ENCODE peak calls at places on chromosomes 13 and 19, in ten cellular contexts. A is fibroblast of mammary gland, S is cardiac muscle cell, M is AG10803, R is fibroblast of lung, H is lung, D is fibroblast of the aortic adventitia, L is mucosa of descending colon, G is dorsolateral prefrontal cortex, K is cardiac fibroblast. I is an unnamed sample.

GRCh38 chr13:109412232-109412935 is 374.0 kb downstream of the IRS2 start:
- DNase-seq in A (no peak), S (peak; percentile 91), M (peak; percentile 35), R (peak; percentile 36), H (no peak), D (no peak), L (peak; percentile 35), G (peak; percentile 44), K (peak; percentile 65), I (peak; percentile 82)

GRCh38 chr13:108594153-108594552 is 35.3 kb upstream of the MYO16 start:
- DNase-seq in A (no peak), S (no peak), M (no peak), R (no peak), H (no peak), D (no peak), L (no peak), G (no peak), K (no peak), I (no peak)

GRCh38 chr13:40149611-40150283 is 494.3 kb downstream of the COG6 start:
- DNase-seq in A (peak; percentile 95), S (no peak), M (peak; percentile 69), R (peak; percentile 90), H (no peak), D (peak; percentile 89), L (peak; percentile 13), G (no peak), K (peak; percentile 95), I (peak; percentile 93)

GRCh38 chr13:110300090-110300815 is 6.7 kb downstream of the COL4A1 start:
- DNase-seq in A (peak; percentile 55), S (no peak), M (no peak), R (peak; percentile 67), H (no peak), D (peak; percentile 17), L (no peak), G (no peak), K (no peak), I (peak; percentile 63)

GRCh38 chr19:3985643-3986259 is 488 bp upstream of the EEF2 start:
- DNase-seq in A (no peak), S (no peak), M (no peak), R (no peak), H (no peak), D (no peak), L (no peak), G (no peak), K (no peak), I (no peak)

GRCh38 chr19:33375760-33376159 is 2.3 kb downstream of the CEBPG start:
- DNase-seq in A (peak; percentile 85), S (no peak), M (peak; percentile 40), R (no peak), H (no peak), D (peak; percentile 64), L (no peak), G (no peak), K (peak; percentile 43), I (peak; percentile 84)

GRCh38 chr13:38686635-38687245 is at the start of gene FREM2:
- DNase-seq in A (no peak), S (peak; percentile 96), M (no peak), R (peak; percentile 30), H (peak; percentile 80), D (no peak), L (peak; percentile 55), G (no peak), K (no peak), I (peak; percentile 8)

GRCh38 chr13:19927117-19927734 is 31.3 kb upstream of the ZMYM2 start:
- DNase-seq in A (peak; percentile 57), S (no peak), M (peak; percentile 32), R (peak; percentile 55), H (no peak), D (peak; percentile 48), L (no peak), G (no peak), K (peak; percentile 15), I (peak; percentile 48)

GRCh38 chr13:99360696-99361095 is 53.5 kb upstream of the GPR183 start:
- DNase-seq in A (no peak), S (no peak), M (no peak), R (no peak), H (peak; percentile 7), D (no peak), L (no peak), G (no peak), K (no peak), I (no peak)

GRCh38 chr13:113848431-113849260 is 15.2 kb downstream of the GAS6 start:
- DNase-seq in A (no peak), S (no peak), M (no peak), R (no peak), H (no peak), D (no peak), L (peak; percentile 78), G (no peak), K (no peak), I (no peak)

GRCh38 chr13:106152047-106152446 is 383.4 kb downstream of the EFNB2 start:
- DNase-seq in A (no peak), S (no peak), M (no peak), R (no peak), H (no peak), D (no peak), L (peak; percentile 69), G (no peak), K (no peak), I (no peak)

GRCh38 chr13:27122036-27122435 is 49.6 kb downstream of the USP12 start:
- DNase-seq in A (no peak), S (no peak), M (no peak), R (no peak), H (no peak), D (no peak), L (no peak), G (no peak), K (no peak), I (no peak)

GRCh38 chr13:46559272-46559805 is 6.4 kb downstream of the LRCH1 start:
- DNase-seq in A (no peak), S (no peak), M (peak; percentile 9), R (no peak), H (no peak), D (peak; percentile 36), L (no peak), G (no peak), K (no peak), I (no peak)

GRCh38 chr19:56310462-56310861 is 4.2 kb downstream of the ZSCAN5A start:
- DNase-seq in A (no peak), S (no peak), M (no peak), R (no peak), H (no peak), D (no peak), L (no peak), G (no peak), K (no peak), I (no peak)

GRCh38 chr19:31548941-31549340 is 199.7 kb upstream of the TSHZ3 start:
- DNase-seq in A (peak; percentile 54), S (peak; percentile 47), M (peak; percentile 50), R (peak; percentile 54), H (no peak), D (peak; percentile 62), L (peak; percentile 23), G (no peak), K (peak; percentile 61), I (peak; percentile 60)
- TF ChIP-seq CTCF in A (peak; percentile 73), S (peak; percentile 73), M (peak; percentile 75), R (peak; percentile 76), H (no peak), D (peak; percentile 81), L (no peak), G (no peak), K (peak; percentile 78), I (peak; percentile 68)

DNA sequence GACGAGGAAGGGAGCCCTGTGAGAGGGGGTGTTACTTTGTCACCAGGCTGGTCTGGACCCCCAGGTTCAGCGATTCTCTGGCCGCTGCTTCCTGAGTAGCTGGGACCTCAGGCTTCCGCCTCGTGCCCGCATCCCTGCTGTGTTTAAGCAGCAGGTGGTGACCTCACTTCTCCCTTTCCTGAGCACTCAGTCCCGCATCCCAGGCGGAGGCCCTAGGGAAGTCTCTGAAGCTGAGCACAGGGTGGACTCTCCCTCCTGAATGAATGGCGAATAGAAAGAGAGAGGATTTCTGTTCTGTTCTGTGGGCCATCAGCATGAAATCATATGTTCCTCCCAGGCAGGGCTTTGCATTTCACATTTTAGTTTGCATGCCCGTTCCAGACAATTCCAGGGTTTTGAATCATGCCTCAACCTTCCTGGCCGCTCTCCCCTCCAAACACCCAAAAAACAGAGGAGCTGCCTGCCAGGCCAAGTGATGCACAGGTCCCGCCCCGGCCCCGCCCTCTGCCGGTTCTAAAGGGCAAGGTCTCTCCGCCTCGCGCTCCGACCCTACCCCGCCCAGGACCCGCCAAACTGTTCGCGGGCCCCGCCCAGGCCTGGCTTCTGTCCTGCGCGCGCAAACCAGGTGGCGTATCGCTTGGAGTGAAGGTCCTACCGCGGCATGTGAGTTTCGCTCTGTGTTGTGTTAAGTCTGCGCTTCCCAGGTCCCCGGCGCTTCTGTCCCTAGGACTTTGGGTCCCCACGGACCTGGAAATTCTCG is 35.1 kb upstream of the ZNF808 start:
- DNase-seq in A (no peak), S (peak; percentile 82), M (no peak), R (no peak), H (no peak), D (no peak), L (peak; percentile 2), G (no peak), K (no peak), I (no peak)
- H3K4me3 ChIP-seq in A (no peak overlapping the region), S (peak overlapping the region; percentile 31), M (no peak overlapping the region), R (no peak overlapping the region), H (no peak overlapping the region), D (no peak overlapping the region), L (no peak overlapping the region), G (no peak overlapping the region), K (no peak overlapping the region), I (no peak overlapping the region)

GRCh38 chr19:30001794-30002193 is 59.8 kb downstream of the URI1 start:
- DNase-seq in A (no peak), S (peak; percentile 7), M (no peak), R (peak; percentile 23), H (no peak), D (no peak), L (no peak), G (no peak), K (peak; percentile 20), I (no peak)
- TF ChIP-seq CTCF in A (no peak), S (peak; percentile 30), M (no peak), R (peak; percentile 34), H (no peak), D (no peak), L (no peak), G (no peak), K (peak; percentile 15), I (peak; percentile 40)

GRCh38 chr13:85132986-85133385 is 666.2 kb downstream of the SLITRK6 start:
- DNase-seq in A (no peak), S (no peak), M (no peak), R (no peak), H (no peak), D (no peak), L (no peak), G (no peak), K (no peak), I (no peak)

GRCh38 chr13:85142351-85142750 is 656.9 kb downstream of the SLITRK6 start:
- DNase-seq in A (no peak), S (no peak), M (no peak), R (no peak), H (no peak), D (no peak), L (no peak), G (no peak), K (no peak), I (no peak)

GRCh38 chr13:85141425-85141824 is 657.8 kb downstream of the SLITRK6 start:
- DNase-seq in A (no peak), S (peak; percentile 3), M (no peak), R (peak; percentile 61), H (no peak), D (no peak), L (no peak), G (no peak), K (no peak), I (no peak)

GRCh38 chr13:85140192-85140591 is 659.0 kb downstream of the SLITRK6 start:
- DNase-seq in A (no peak), S (no peak), M (no peak), R (no peak), H (no peak), D (no peak), L (no peak), G (no peak), K (no peak), I (no peak)

GRCh38 chr13:85137516-85137915 is 661.7 kb downstream of the SLITRK6 start:
- DNase-seq in A (no peak), S (no peak), M (no peak), R (no peak), H (no peak), D (no peak), L (no peak), G (no peak), K (no peak), I (no peak)
- H3K4me3 ChIP-seq in A (no peak overlapping the region), S (no peak overlapping the region), M (no peak overlapping the region), R (no peak overlapping the region), H (no peak overlapping the region), D (no peak overlapping the region), L (no peak overlapping the region), G (no peak overlapping the region), K (no peak overlapping the region), I (no peak overlapping the region)

I was measured in fibroblast of villous mesenchyme.